ENCODE peak calls at places on chromosomes 16 and 17, in five cellular contexts. One of them, this sample, is unnamed.

GRCh38 chr16:81661082-81661481 is 118.0 kb upstream of the PLCG2 start:
- DNase-seq in PC-3: no peak
- DNase-seq in GM23248: no peak
- DNase-seq in neuronal stem cell: no peak
- DNase-seq in astrocyte: no peak
- DNase-seq in this sample: no peak

GRCh38 chr17:29891131-29891530 is 38.9 kb downstream of the SSH2 start:
- DNase-seq in GM23248: no peak
- DNase-seq in neuronal stem cell: no peak
- DNase-seq in astrocyte: peak; percentile 11
- DNase-seq in PC-3: no peak
- DNase-seq in this sample: no peak

GRCh38 chr16:21186326-21186691 is 25.1 kb downstream of the ZP2 start:
- DNase-seq in GM23248: no peak
- DNase-seq in PC-3: no peak
- DNase-seq in astrocyte: no peak
- DNase-seq in neuronal stem cell: no peak
- DNase-seq in this sample: no peak

GRCh38 chr17:40450175-40450574 is 6.9 kb downstream of the IGFBP4 start:
- DNase-seq in GM23248: peak; percentile 68
- DNase-seq in astrocyte: no peak
- DNase-seq in PC-3: peak; percentile 52
- DNase-seq in neuronal stem cell: no peak
- DNase-seq in this sample: peak; percentile 56

GRCh38 chr16:11325404-11326083 is 19.7 kb upstream of the RMI2 start:
- DNase-seq in astrocyte: no peak
- DNase-seq in GM23248: no peak
- DNase-seq in PC-3: no peak
- DNase-seq in neuronal stem cell: no peak
- DNase-seq in this sample: no peak

GRCh38 chr17:40612510-40613244 is 34.9 kb downstream of the SMARCE1 start:
- DNase-seq in GM23248: peak; percentile 12
- DNase-seq in neuronal stem cell: no peak
- DNase-seq in astrocyte: no peak
- DNase-seq in PC-3: peak; percentile 8
- DNase-seq in this sample: no peak

GRCh38 chr17:72456026-72456569 is 335.3 kb downstream of the SOX9 start:
- DNase-seq in astrocyte: peak; percentile 79
- DNase-seq in neuronal stem cell: no peak
- DNase-seq in GM23248: peak; percentile 79
- DNase-seq in PC-3: peak; percentile 82
- DNase-seq in this sample: peak; percentile 84

GRCh38 chr16:85019659-85020245 is 7.8 kb upstream of the KIAA0513 start:
- DNase-seq in astrocyte: no peak
- DNase-seq in neuronal stem cell: no peak
- DNase-seq in PC-3: no peak
- DNase-seq in GM23248: peak; percentile 38
- DNase-seq in this sample: no peak

GRCh38 chr16:65305588-65305987 is 183.7 kb upstream of the CDH11 start:
- DNase-seq in GM23248: no peak
- DNase-seq in neuronal stem cell: no peak
- DNase-seq in astrocyte: no peak
- DNase-seq in PC-3: no peak
- DNase-seq in this sample: no peak

GRCh38 chr17:79391808-79392233 is 219.0 kb downstream of the RBFOX3 start:
- DNase-seq in GM23248: peak; percentile 82
- DNase-seq in PC-3: peak; percentile 89
- DNase-seq in astrocyte: peak; percentile 14
- DNase-seq in neuronal stem cell: peak; percentile 85
- DNase-seq in this sample: peak; percentile 62

GRCh38 chr17:41382396-41382795 is 290 bp upstream of the KRT34 start:
- DNase-seq in astrocyte: no peak
- DNase-seq in GM23248: peak; percentile 92
- DNase-seq in PC-3: no peak
- DNase-seq in neuronal stem cell: no peak
- DNase-seq in this sample: peak; percentile 43

GRCh38 chr17:1473170-1473569 is 17.1 kb upstream of the CRK start:
- DNase-seq in GM23248: no peak
- DNase-seq in neuronal stem cell: no peak
- DNase-seq in astrocyte: no peak
- DNase-seq in PC-3: no peak
- DNase-seq in this sample: no peak

GRCh38 chr17:81418710-81419332 is 23.6 kb downstream of the BAHCC1 start:
- DNase-seq in GM23248: peak; percentile 59
- DNase-seq in neuronal stem cell: no peak
- DNase-seq in PC-3: peak; percentile 64
- DNase-seq in astrocyte: no peak
- DNase-seq in this sample: peak; percentile 53

GRCh38 chr17:81961087-81961514 is at the start of gene NOTUM:
- DNase-seq in neuronal stem cell: no peak
- DNase-seq in GM23248: peak; percentile 61
- DNase-seq in astrocyte: no peak
- DNase-seq in PC-3: peak; percentile 35
- DNase-seq in this sample: peak; percentile 27

GRCh38 chr17:59106463-59107305 is at the start of gene TRIM37:
- DNase-seq in GM23248: peak; percentile 100
- DNase-seq in neuronal stem cell: peak; percentile 99
- DNase-seq in PC-3: peak; percentile 100
- DNase-seq in astrocyte: peak; percentile 92
- DNase-seq in this sample: peak; percentile 99

GRCh38 chr16:4214215-4214621 is 27.7 kb downstream of the SRL start:
- DNase-seq in PC-3: peak; percentile 72
- DNase-seq in neuronal stem cell: no peak
- DNase-seq in astrocyte: peak; percentile 99
- DNase-seq in GM23248: peak; percentile 93
- DNase-seq in this sample: peak; percentile 82

GRCh38 chr17:76199466-76199865 is 40.8 kb downstream of the RNF157 start:
- DNase-seq in astrocyte: no peak
- DNase-seq in PC-3: no peak
- DNase-seq in GM23248: no peak
- DNase-seq in neuronal stem cell: no peak
- DNase-seq in this sample: no peak

GRCh38 chr17:74447628-74448159 is 15.8 kb downstream of the GPRC5C start:
- DNase-seq in GM23248: no peak
- DNase-seq in astrocyte: no peak
- DNase-seq in PC-3: no peak
- DNase-seq in neuronal stem cell: no peak
- DNase-seq in this sample: no peak

GRCh38 chr17:57545836-57546305 is 199.2 kb downstream of the CCDC182 start:
- DNase-seq in PC-3: no peak
- DNase-seq in neuronal stem cell: no peak
- DNase-seq in astrocyte: no peak
- DNase-seq in GM23248: no peak
- DNase-seq in this sample: no peak

GRCh38 chr17:29190039-29190438 is 9.8 kb upstream of the MYO18A start:
- DNase-seq in GM23248: no peak
- DNase-seq in PC-3: no peak
- DNase-seq in neuronal stem cell: no peak
- DNase-seq in astrocyte: no peak
- DNase-seq in this sample: no peak

GRCh38 chr16:56246051-56246817 is 54.9 kb downstream of the GNAO1 start:
- DNase-seq in astrocyte: peak; percentile 3
- DNase-seq in neuronal stem cell: peak; percentile 11
- DNase-seq in PC-3: peak; percentile 44
- DNase-seq in GM23248: peak; percentile 23
- DNase-seq in this sample: peak; percentile 9

GRCh38 chr17:65057520-65058075 is 1.1 kb upstream of the GNA13 start:
- DNase-seq in neuronal stem cell: no peak
- DNase-seq in PC-3: no peak
- DNase-seq in astrocyte: no peak
- DNase-seq in GM23248: no peak
- DNase-seq in this sample: no peak

GRCh38 chr16:57893559-57894389 is 77.2 kb downstream of the CNGB1 start:
- DNase-seq in PC-3: peak; percentile 85
- DNase-seq in astrocyte: peak; percentile 87
- DNase-seq in neuronal stem cell: no peak
- DNase-seq in GM23248: peak; percentile 82
- DNase-seq in this sample: peak; percentile 87

GRCh38 chr16:5228369-5228768 is 130.8 kb upstream of the EEF2KMT start:
- DNase-seq in neuronal stem cell: no peak
- DNase-seq in PC-3: no peak
- DNase-seq in astrocyte: no peak
- DNase-seq in GM23248: no peak
- DNase-seq in this sample: no peak

GRCh38 chr16:67302076-67302475 is 22.7 kb downstream of the PLEKHG4 start:
- DNase-seq in neuronal stem cell: no peak
- DNase-seq in astrocyte: no peak
- DNase-seq in GM23248: no peak
- DNase-seq in PC-3: no peak
- DNase-seq in this sample: no peak

GRCh38 chr16:17228048-17228707 is 242.6 kb downstream of the XYLT1 start:
- DNase-seq in neuronal stem cell: no peak
- DNase-seq in GM23248: no peak
- DNase-seq in astrocyte: no peak
- DNase-seq in PC-3: no peak
- DNase-seq in this sample: no peak

GRCh38 chr17:37479025-37479424 is 10.7 kb upstream of the DUSP14 start:
- DNase-seq in astrocyte: no peak
- DNase-seq in PC-3: no peak
- DNase-seq in GM23248: no peak
- DNase-seq in neuronal stem cell: no peak
- DNase-seq in this sample: no peak

GRCh38 chr17:37481001-37481665 is 8.6 kb upstream of the DUSP14 start:
- DNase-seq in neuronal stem cell: no peak
- DNase-seq in astrocyte: no peak
- DNase-seq in PC-3: no peak
- DNase-seq in GM23248: no peak
- DNase-seq in this sample: no peak

GRCh38 chr17:37480427-37480826 is 9.3 kb upstream of the DUSP14 start:
- DNase-seq in astrocyte: no peak
- DNase-seq in PC-3: no peak
- DNase-seq in GM23248: no peak
- DNase-seq in neuronal stem cell: no peak
- DNase-seq in this sample: no peak

GRCh38 chr17:37485938-37486570 is 3.6 kb upstream of the DUSP14 start:
- DNase-seq in astrocyte: no peak
- DNase-seq in GM23248: peak; percentile 26
- DNase-seq in neuronal stem cell: no peak
- DNase-seq in PC-3: no peak
- DNase-seq in this sample: peak; percentile 51

DNA sequence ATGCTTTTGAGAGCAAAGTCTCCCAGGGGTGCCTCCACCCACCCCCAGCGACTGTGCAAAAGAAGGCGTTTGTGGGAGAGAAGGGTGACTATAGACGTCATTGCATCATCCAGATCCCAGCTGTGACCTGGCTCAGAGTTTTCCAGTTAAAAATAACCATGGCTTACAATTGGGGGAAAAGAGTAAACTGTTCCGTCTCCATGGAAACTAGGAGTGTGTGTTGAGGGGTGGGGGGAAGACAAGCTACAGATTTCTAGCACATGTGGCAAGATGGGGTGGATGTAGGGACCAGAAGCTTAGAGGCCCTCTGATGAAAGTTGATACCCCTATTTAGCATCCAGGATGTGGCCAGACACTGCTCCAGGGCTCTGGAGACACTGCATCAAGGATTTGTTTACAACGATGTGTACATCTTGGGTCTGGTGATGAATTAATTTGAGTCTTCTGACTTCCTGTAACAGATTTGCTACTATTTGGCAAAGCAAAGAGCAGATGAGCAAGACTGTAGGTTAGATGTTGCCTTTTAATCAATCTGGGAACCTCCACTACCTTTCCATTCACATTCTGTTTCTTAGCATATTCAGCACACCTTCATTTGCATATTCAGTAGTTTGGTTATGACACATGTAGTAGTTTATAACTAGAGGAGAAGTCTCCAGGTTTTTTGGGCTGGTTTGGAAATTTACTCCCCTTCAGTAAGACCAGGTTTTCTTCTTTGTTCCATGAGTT is 6.2 kb upstream of the DUSP14 start:
- DNase-seq in GM23248: peak; percentile 89
- DNase-seq in astrocyte: peak; percentile 75
- DNase-seq in PC-3: no peak
- DNase-seq in neuronal stem cell: no peak
- DNase-seq in this sample: peak; percentile 75
- H2AFZ ChIP-seq in GM23248: peak overlapping the region; percentile 20
- H2AFZ ChIP-seq in astrocyte: no peak overlapping the region
- H2AFZ ChIP-seq in PC-3: no peak overlapping the region
- H2AFZ ChIP-seq in neuronal stem cell: no peak overlapping the region
- H2AFZ ChIP-seq in this sample: no peak overlapping the region

GRCh38 chr16:2160915-2161551 is 5.5 kb downstream of the TRAF7 start:
- DNase-seq in PC-3: no peak
- DNase-seq in astrocyte: peak; percentile 52
- DNase-seq in neuronal stem cell: no peak
- DNase-seq in GM23248: peak; percentile 93
- DNase-seq in this sample: peak; percentile 67
- H2AFZ ChIP-seq in PC-3: no peak overlapping the region
- H2AFZ ChIP-seq in astrocyte: no peak overlapping the region
- H2AFZ ChIP-seq in neuronal stem cell: no peak overlapping the region
- H2AFZ ChIP-seq in GM23248: no peak overlapping the region
- H2AFZ ChIP-seq in this sample: no peak overlapping the region

GRCh38 chr17:10633738-10634379 is 23.2 kb downstream of the MYH3 start:
- DNase-seq in astrocyte: no peak
- DNase-seq in GM23248: no peak
- DNase-seq in PC-3: no peak
- DNase-seq in neuronal stem cell: no peak
- DNase-seq in this sample: no peak
- H2AFZ ChIP-seq in astrocyte: no peak overlapping the region
- H2AFZ ChIP-seq in GM23248: no peak overlapping the region
- H2AFZ ChIP-seq in PC-3: no peak overlapping the region
- H2AFZ ChIP-seq in neuronal stem cell: no peak overlapping the region
- H2AFZ ChIP-seq in this sample: no peak overlapping the region

GRCh38 chr16:68985855-68986254 is 119.6 kb upstream of the HAS3 start:
- DNase-seq in astrocyte: peak; percentile 83
- DNase-seq in neuronal stem cell: no peak
- DNase-seq in PC-3: peak; percentile 2
- DNase-seq in GM23248: peak; percentile 65
- DNase-seq in this sample: peak; percentile 78
- H2AFZ ChIP-seq in astrocyte: no peak overlapping the region
- H2AFZ ChIP-seq in neuronal stem cell: no peak overlapping the region
- H2AFZ ChIP-seq in PC-3: no peak overlapping the region
- H2AFZ ChIP-seq in GM23248: no peak overlapping the region
- H2AFZ ChIP-seq in this sample: no peak overlapping the region

DNA sequence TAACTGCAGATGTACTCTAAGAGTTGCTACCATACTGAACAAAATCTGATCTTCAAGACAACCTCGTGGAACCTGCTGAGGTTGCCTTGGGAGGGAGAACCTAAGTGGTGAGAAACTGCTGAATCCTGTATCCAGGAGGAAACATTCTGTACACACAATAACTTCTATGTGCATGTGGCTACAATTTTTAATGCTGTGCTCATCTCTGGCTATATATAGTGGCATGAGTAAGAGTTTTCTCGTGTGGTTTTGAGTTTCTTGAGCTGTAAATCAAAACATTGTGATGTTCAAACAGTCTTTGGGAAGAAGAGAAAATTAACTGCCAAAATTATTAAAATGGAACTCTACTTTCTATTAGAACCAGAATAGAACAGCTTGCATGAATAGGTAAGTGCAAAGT is 206.8 kb downstream of the CA10 start:
- DNase-seq in GM23248: no peak
- DNase-seq in PC-3: no peak
- DNase-seq in astrocyte: no peak
- DNase-seq in neuronal stem cell: no peak
- DNase-seq in this sample: no peak
- H2AFZ ChIP-seq in GM23248: no peak overlapping the region
- H2AFZ ChIP-seq in PC-3: no peak overlapping the region
- H2AFZ ChIP-seq in astrocyte: no peak overlapping the region
- H2AFZ ChIP-seq in neuronal stem cell: no peak overlapping the region
- H2AFZ ChIP-seq in this sample: no peak overlapping the region